ENCODE peak calls at places on chromosomes 7 and 10, in six cellular contexts. U is Right ventricle myocardium inferior, N is lower leg skin, V is BJ, Q is tibial nerve, S is left colon. G is an unnamed sample.

GRCh38 chr7:102444961-102445673 is 11.7 kb downstream of the ORAI2 start:
- DNase-seq in Q (no peak), N (no peak), S (no peak), V (no peak), U (no peak), G (no peak)

GRCh38 chr7:130486963-130487324 is 4.9 kb upstream of the MEST start:
- DNase-seq in Q (no peak), S (no peak), N (no peak), V (no peak), U (no peak), G (no peak)

GRCh38 chr7:90530263-90530662 is 60.8 kb downstream of the PTTG1IP2 start:
- DNase-seq in U (no peak), S (no peak), N (no peak), V (no peak), Q (no peak), G (no peak)

GRCh38 chr10:91632671-91633550 is at the start of gene PPP1R3C:
- DNase-seq in U (peak), V (peak), S (peak), N (peak), Q (peak), G (peak)

GRCh38 chr7:2639994-2640830 is 8.4 kb downstream of the TTYH3 start:
- DNase-seq in N (no peak), V (no peak), Q (no peak), S (no peak), U (no peak), G (no peak)

GRCh38 chr10:70430489-70431445 is 10.7 kb downstream of the NODAL start:
- DNase-seq in V (no peak), U (no peak), N (peak), S (peak), Q (peak), G (no peak)

GRCh38 chr7:4783762-4784351 is 8.4 kb downstream of the AP5Z1 start:
- DNase-seq in V (no peak), Q (no peak), U (peak), N (no peak), S (no peak), G (no peak)

GRCh38 chr7:149456770-149457421 is 4.0 kb downstream of the ZNF777 start:
- DNase-seq in Q (no peak), N (no peak), S (no peak), U (peak), V (no peak), G (peak)

GRCh38 chr10:10677479-10677878 is 340.2 kb upstream of the CELF2 start:
- DNase-seq in S (no peak), N (peak), Q (peak), V (no peak), U (peak), G (no peak)

GRCh38 chr10:1550291-1550595 is 187.1 kb downstream of the ADARB2 start:
- DNase-seq in N (no peak), U (no peak), V (no peak), Q (no peak), S (no peak), G (no peak)

GRCh38 chr7:157000047-157000726 is 10.3 kb downstream of the MNX1 start:
- DNase-seq in U (peak), Q (no peak), V (no peak), N (no peak), S (peak), G (peak)

GRCh38 chr7:73827568-73828106 is 3.2 kb upstream of the CLDN4 start:
- DNase-seq in U (no peak), Q (no peak), S (peak), V (no peak), N (no peak), G (no peak)

GRCh38 chr10:86070278-86070677 is 296.3 kb downstream of the GRID1 start:
- DNase-seq in V (no peak), Q (no peak), N (no peak), S (no peak), U (no peak), G (no peak)

GRCh38 chr7:116218051-116218645 is 7.8 kb downstream of the TES start:
- DNase-seq in N (no peak), V (peak), S (no peak), Q (no peak), U (no peak), G (no peak)

GRCh38 chr10:132062641-132063390 is 2.9 kb upstream of the JAKMIP3 start:
- DNase-seq in N (no peak), U (peak), V (no peak), Q (no peak), S (no peak), G (peak)

GRCh38 chr7:150409300-150410030 is 30.3 kb downstream of the ZNF775 start:
- DNase-seq in Q (no peak), V (no peak), S (no peak), U (no peak), N (no peak), G (peak)

GRCh38 chr10:80173441-80173840 is 31.9 kb downstream of the ANXA11 start:
- DNase-seq in U (peak), N (no peak), Q (no peak), S (no peak), V (no peak), G (no peak)

G was measured in chondrocyte.